ENCODE peak calls at places on chromosomes 6 and 20, in seven cellular contexts. One of them, this sample, is unnamed.

GRCh38 chr6:2865270-2866182 is 23.9 kb upstream of the SERPINB1 start:
- DNase-seq in H7: no peak
- DNase-seq in activated CD4-positive, alpha-beta T cell treated with anti-CD3 and anti-CD28 coated beads, Interleukin-2, amount 50 U/mL, for 24 hours: no peak
- DNase-seq in activated B cell treated with CpG ODN at 0.5 μM for 24 hours: no peak
- DNase-seq in HFF-Myc: no peak
- DNase-seq in endothelial cell: no peak
- DNase-seq in SW480: no peak
- DNase-seq in this sample: no peak

GRCh38 chr6:134882426-134883038 is 67.4 kb downstream of the ALDH8A1 start:
- DNase-seq in activated CD4-positive, alpha-beta T cell treated with anti-CD3 and anti-CD28 coated beads, Interleukin-2, amount 50 U/mL, for 24 hours: peak; percentile 14
- DNase-seq in activated B cell treated with CpG ODN at 0.5 μM for 24 hours: peak; percentile 35
- DNase-seq in SW480: peak; percentile 48
- DNase-seq in endothelial cell: peak; percentile 52
- DNase-seq in HFF-Myc: peak; percentile 65
- DNase-seq in H7: peak; percentile 39
- DNase-seq in this sample: peak; percentile 4

GRCh38 chr6:20200761-20201160 is 11.5 kb downstream of the MBOAT1 start:
- DNase-seq in H7: no peak
- DNase-seq in endothelial cell: no peak
- DNase-seq in SW480: no peak
- DNase-seq in HFF-Myc: no peak
- DNase-seq in activated CD4-positive, alpha-beta T cell treated with anti-CD3 and anti-CD28 coated beads, Interleukin-2, amount 50 U/mL, for 24 hours: no peak
- DNase-seq in activated B cell treated with CpG ODN at 0.5 μM for 24 hours: no peak
- DNase-seq in this sample: no peak

GRCh38 chr20:49276201-49276894 is 1.5 kb downstream of the ZNFX1 start:
- DNase-seq in HFF-Myc: no peak
- DNase-seq in SW480: no peak
- DNase-seq in endothelial cell: no peak
- DNase-seq in activated B cell treated with CpG ODN at 0.5 μM for 24 hours: no peak
- DNase-seq in H7: no peak
- DNase-seq in activated CD4-positive, alpha-beta T cell treated with anti-CD3 and anti-CD28 coated beads, Interleukin-2, amount 50 U/mL, for 24 hours: no peak
- DNase-seq in this sample: peak; percentile 51

GRCh38 chr20:39812116-39812515 is 850.0 kb downstream of the DHX35 start:
- DNase-seq in endothelial cell: no peak
- DNase-seq in activated CD4-positive, alpha-beta T cell treated with anti-CD3 and anti-CD28 coated beads, Interleukin-2, amount 50 U/mL, for 24 hours: no peak
- DNase-seq in SW480: no peak
- DNase-seq in activated B cell treated with CpG ODN at 0.5 μM for 24 hours: no peak
- DNase-seq in HFF-Myc: no peak
- DNase-seq in H7: no peak
- DNase-seq in this sample: no peak

GRCh38 chr20:51862796-51863195 is 60.5 kb upstream of the SALL4 start:
- DNase-seq in activated CD4-positive, alpha-beta T cell treated with anti-CD3 and anti-CD28 coated beads, Interleukin-2, amount 50 U/mL, for 24 hours: no peak
- DNase-seq in SW480: peak; percentile 61
- DNase-seq in H7: no peak
- DNase-seq in activated B cell treated with CpG ODN at 0.5 μM for 24 hours: no peak
- DNase-seq in HFF-Myc: no peak
- DNase-seq in endothelial cell: no peak
- DNase-seq in this sample: no peak

GRCh38 chr6:169452117-169452868 is 198.6 kb upstream of the THBS2 start:
- DNase-seq in HFF-Myc: peak; percentile 65
- DNase-seq in activated B cell treated with CpG ODN at 0.5 μM for 24 hours: no peak
- DNase-seq in endothelial cell: no peak
- DNase-seq in H7: no peak
- DNase-seq in activated CD4-positive, alpha-beta T cell treated with anti-CD3 and anti-CD28 coated beads, Interleukin-2, amount 50 U/mL, for 24 hours: no peak
- DNase-seq in SW480: no peak
- DNase-seq in this sample: no peak

GRCh38 chr20:50981714-50982048 is 23.1 kb downstream of the MOCS3 start:
- DNase-seq in HFF-Myc: no peak
- DNase-seq in endothelial cell: no peak
- DNase-seq in H7: no peak
- DNase-seq in activated CD4-positive, alpha-beta T cell treated with anti-CD3 and anti-CD28 coated beads, Interleukin-2, amount 50 U/mL, for 24 hours: no peak
- DNase-seq in activated B cell treated with CpG ODN at 0.5 μM for 24 hours: no peak
- DNase-seq in SW480: no peak
- DNase-seq in this sample: no peak

GRCh38 chr6:71139249-71139648 is 149.4 kb upstream of the OGFRL1 start:
- DNase-seq in activated CD4-positive, alpha-beta T cell treated with anti-CD3 and anti-CD28 coated beads, Interleukin-2, amount 50 U/mL, for 24 hours: no peak
- DNase-seq in H7: no peak
- DNase-seq in SW480: peak; percentile 74
- DNase-seq in HFF-Myc: no peak
- DNase-seq in activated B cell treated with CpG ODN at 0.5 μM for 24 hours: no peak
- DNase-seq in endothelial cell: no peak
- DNase-seq in this sample: no peak

GRCh38 chr6:11806561-11807317 is 28.1 kb upstream of the ADTRP start:
- DNase-seq in SW480: no peak
- DNase-seq in endothelial cell: no peak
- DNase-seq in H7: no peak
- DNase-seq in HFF-Myc: no peak
- DNase-seq in activated CD4-positive, alpha-beta T cell treated with anti-CD3 and anti-CD28 coated beads, Interleukin-2, amount 50 U/mL, for 24 hours: no peak
- DNase-seq in activated B cell treated with CpG ODN at 0.5 μM for 24 hours: no peak
- DNase-seq in this sample: no peak

GRCh38 chr6:13152804-13153203 is 175.5 kb downstream of the TBC1D7 start:
- DNase-seq in activated CD4-positive, alpha-beta T cell treated with anti-CD3 and anti-CD28 coated beads, Interleukin-2, amount 50 U/mL, for 24 hours: no peak
- DNase-seq in SW480: no peak
- DNase-seq in HFF-Myc: no peak
- DNase-seq in H7: peak; percentile 39
- DNase-seq in endothelial cell: no peak
- DNase-seq in activated B cell treated with CpG ODN at 0.5 μM for 24 hours: no peak
- DNase-seq in this sample: no peak

GRCh38 chr20:29876911-29877285 is 1380.6 kb upstream of the DEFB115 start:
- DNase-seq in activated B cell treated with CpG ODN at 0.5 μM for 24 hours: no peak
- DNase-seq in activated CD4-positive, alpha-beta T cell treated with anti-CD3 and anti-CD28 coated beads, Interleukin-2, amount 50 U/mL, for 24 hours: no peak
- DNase-seq in HFF-Myc: no peak
- DNase-seq in endothelial cell: no peak
- DNase-seq in H7: peak; percentile 13
- DNase-seq in SW480: no peak
- DNase-seq in this sample: no peak

This sample was measured in KG1.